ENCODE peak calls at places on chromosome 10, in five cellular contexts. T is dorsolateral prefrontal cortex; P is heart left ventricle; H is fibroblast of lung; I is CD4-positive, alpha-beta T cell. J is an unnamed sample.

GRCh38 chr10:47261121-47261520 is 38.9 kb upstream of the GDF10 start:
- DNase-seq in T (no peak), P (no peak), H (no peak), I (peak), J (no peak)

GRCh38 chr10:130341325-130341724 is 205.1 kb downstream of the GLRX3 start:
- DNase-seq in T (no peak), P (no peak), H (no peak), I (no peak), J (no peak)

GRCh38 chr10:30850776-30851175 is 180.9 kb downstream of the ZNF438 start:
- DNase-seq in T (no peak), P (no peak), H (no peak), I (no peak), J (no peak)

GRCh38 chr10:73209705-73210104 is 37.4 kb downstream of the DNAJC9 start:
- DNase-seq in T (no peak), P (no peak), H (peak), I (no peak), J (no peak)

GRCh38 chr10:117345143-117345542 is 30.1 kb downstream of the PDZD8 start:
- DNase-seq in T (no peak), P (no peak), H (peak), I (no peak), J (no peak)

GRCh38 chr10:14500172-14500765 is 169.5 kb upstream of the FRMD4A start:
- DNase-seq in T (no peak), P (no peak), H (no peak), I (no peak), J (no peak)

GRCh38 chr10:60299961-60300883 is 89.5 kb downstream of the ANK3 start:
- DNase-seq in T (no peak), P (peak), H (no peak), I (no peak), J (no peak)

GRCh38 chr10:5524721-5525531 is at the start of gene CALML3:
- DNase-seq in T (no peak), P (no peak), H (no peak), I (no peak), J (no peak)

GRCh38 chr10:74640134-74640533 is 186.3 kb upstream of the KAT6B start:
- DNase-seq in T (no peak), P (no peak), H (peak), I (no peak), J (no peak)

GRCh38 chr10:59625842-59626522 is 83.7 kb downstream of the SLC16A9 start:
- DNase-seq in T (peak), P (peak), H (peak), I (peak), J (peak)

GRCh38 chr10:69439350-69439739 is 11.9 kb upstream of the TSPAN15 start:
- DNase-seq in T (peak), P (no peak), H (no peak), I (no peak), J (no peak)

GRCh38 chr10:33661580-33662269 is 327.3 kb upstream of the NRP1 start:
- DNase-seq in T (peak), P (peak), H (no peak), I (no peak), J (no peak)

GRCh38 chr10:2990764-2991163 is 76.6 kb upstream of the PFKP start:
- DNase-seq in T (no peak), P (no peak), H (no peak), I (no peak), J (no peak)

GRCh38 chr10:14782691-14783363 is 8.1 kb upstream of the FAM107B start:
- DNase-seq in T (no peak), P (no peak), H (no peak), I (no peak), J (no peak)

GRCh38 chr10:29127731-29128130 is 161.1 kb upstream of the LYZL1 start:
- DNase-seq in T (no peak), P (no peak), H (no peak), I (no peak), J (no peak)

GRCh38 chr10:98361131-98361633 is 53.8 kb downstream of the PYROXD2 start:
- DNase-seq in T (peak), P (peak), H (peak), I (no peak), J (no peak)

GRCh38 chr10:51950371-51950995 is 251.1 kb upstream of the CSTF2T start:
- DNase-seq in T (no peak), P (no peak), H (no peak), I (no peak), J (no peak)

GRCh38 chr10:35466170-35466569 is 129.9 kb downstream of the CCNY start:
- DNase-seq in T (no peak), P (no peak), H (no peak), I (no peak), J (no peak)

GRCh38 chr10:36450385-36450784 is 675.0 kb upstream of the ANKRD30A start:
- DNase-seq in T (no peak), P (peak), H (peak), I (no peak), J (no peak)

GRCh38 chr10:61890430-61890829 is 11.1 kb upstream of the ARID5B start:
- DNase-seq in T (no peak), P (no peak), H (no peak), I (no peak), J (no peak)

GRCh38 chr10:91541481-91541880 is 91.4 kb downstream of the PPP1R3C start:
- DNase-seq in T (no peak), P (no peak), H (peak), I (no peak), J (no peak)

GRCh38 chr10:63241898-63242297 is 108.8 kb downstream of the NRBF2 start:
- DNase-seq in T (no peak), P (no peak), H (no peak), I (no peak), J (no peak)

GRCh38 chr10:11913184-11913641 is 90.1 kb downstream of the PROSER2 start:
- DNase-seq in T (no peak), P (no peak), H (no peak), I (no peak), J (no peak)

GRCh38 chr10:125116652-125117310 is 43.6 kb downstream of the CTBP2 start:
- DNase-seq in T (no peak), P (no peak), H (no peak), I (no peak), J (no peak)

GRCh38 chr10:106863549-106863948 is 301.0 kb downstream of the SORCS1 start:
- DNase-seq in T (no peak), P (no peak), H (no peak), I (no peak), J (no peak)

GRCh38 chr10:100826983-100827818 is 81.8 kb downstream of the PAX2 start:
- DNase-seq in T (peak), P (no peak), H (no peak), I (peak), J (peak)

GRCh38 chr10:44398747-44399477 is 14.0 kb upstream of the CXCL12 start:
- DNase-seq in T (no peak), P (no peak), H (no peak), I (no peak), J (no peak)

GRCh38 chr10:96413151-96413787 is 54.5 kb upstream of the OPALIN start:
- DNase-seq in T (peak), P (peak), H (no peak), I (no peak), J (no peak)
- TF ChIP-seq CTCF in T (no peak), P (peak), H (no peak), I (no peak), J (no peak)

DNA sequence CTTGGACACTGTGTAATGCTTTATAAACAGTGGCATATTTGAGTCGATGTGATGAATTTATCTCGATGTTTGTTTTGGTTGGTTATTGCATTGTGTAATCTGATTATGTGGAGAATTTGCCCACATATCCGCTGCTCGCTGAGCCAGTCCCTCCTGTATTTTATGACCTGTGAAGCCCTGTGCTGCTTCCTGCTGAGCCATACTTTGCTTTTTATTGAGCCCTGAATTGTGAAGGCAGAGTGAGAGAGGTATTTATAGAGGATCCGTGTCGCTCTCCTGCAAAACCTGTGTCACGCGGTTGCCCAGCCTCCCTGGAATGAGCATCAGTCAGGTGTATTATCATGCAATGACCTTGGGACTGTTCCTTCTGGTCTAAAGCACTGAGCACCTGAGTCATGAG is 253.7 kb downstream of the ARHGAP21 start:
- DNase-seq in T (no peak), P (no peak), H (peak), I (no peak), J (no peak)
- TF ChIP-seq CTCF in T (no peak), P (no peak), H (no peak), I (no peak), J (no peak)

DNA sequence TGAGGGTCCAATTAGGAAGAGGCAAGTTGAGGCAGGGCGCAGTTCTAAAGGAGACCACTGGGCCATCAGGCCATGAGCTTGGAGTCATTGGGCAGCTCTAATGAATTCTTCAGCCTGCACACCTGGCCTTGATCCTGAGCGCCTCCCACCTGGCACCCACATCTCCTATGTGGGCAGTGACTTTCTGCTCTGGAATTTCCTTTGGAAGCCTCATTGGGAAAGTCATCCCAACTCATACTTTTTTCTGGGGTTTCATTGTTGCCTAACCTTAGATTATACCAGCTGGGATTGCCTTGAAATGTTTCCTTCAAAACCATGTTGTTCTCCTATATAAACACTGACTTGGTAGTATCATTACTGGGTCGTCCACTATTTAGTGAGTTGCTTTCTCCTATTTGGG is 54.1 kb downstream of the PLPP4 start:
- DNase-seq in T (no peak), P (no peak), H (no peak), I (no peak), J (no peak)
- TF ChIP-seq CTCF in T (no peak), P (no peak), H (no peak), I (no peak), J (no peak)

GRCh38 chr10:132184816-132185593 is 1.7 kb upstream of the DPYSL4 start:
- DNase-seq in T (no peak), P (no peak), H (no peak), I (no peak), J (no peak)
- TF ChIP-seq CTCF in T (no peak), P (no peak), H (no peak), I (no peak), J (no peak)

DNA sequence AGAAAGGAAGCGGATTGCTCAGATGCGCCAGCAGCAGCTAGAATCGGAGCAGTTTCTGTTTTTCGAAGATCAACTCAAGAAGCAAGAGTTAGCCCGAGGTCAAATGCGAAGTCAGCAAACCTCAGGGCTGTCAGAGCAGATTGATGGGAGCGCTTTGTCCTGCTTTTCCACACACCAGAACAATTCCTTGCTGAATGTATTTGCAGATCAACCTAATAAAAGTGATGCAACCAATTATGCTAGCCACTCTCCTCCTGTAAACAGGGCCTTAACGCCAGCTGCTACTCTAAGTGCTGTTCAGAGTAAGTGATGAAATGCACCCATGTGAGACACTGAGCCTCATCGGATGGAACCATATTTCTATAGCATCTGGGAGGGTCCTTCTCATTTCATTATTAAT is 33.1 kb downstream of the STAMBPL1 start:
- DNase-seq in T (no peak), P (no peak), H (peak), I (no peak), J (no peak)
- TF ChIP-seq CTCF in T (no peak), P (no peak), H (no peak), I (no peak), J (no peak)

GRCh38 chr10:49377256-49377655 is 18.6 kb downstream of the DRGX start:
- DNase-seq in T (no peak), P (no peak), H (no peak), I (no peak), J (no peak)

GRCh38 chr10:49381111-49381900 is 14.6 kb downstream of the DRGX start:
- DNase-seq in T (no peak), P (no peak), H (no peak), I (no peak), J (no peak)

GRCh38 chr10:49382826-49383225 is 13.1 kb downstream of the DRGX start:
- DNase-seq in T (no peak), P (no peak), H (no peak), I (no peak), J (no peak)

GRCh38 chr10:49382226-49382625 is 13.7 kb downstream of the DRGX start:
- DNase-seq in T (no peak), P (no peak), H (no peak), I (no peak), J (no peak)

DNA sequence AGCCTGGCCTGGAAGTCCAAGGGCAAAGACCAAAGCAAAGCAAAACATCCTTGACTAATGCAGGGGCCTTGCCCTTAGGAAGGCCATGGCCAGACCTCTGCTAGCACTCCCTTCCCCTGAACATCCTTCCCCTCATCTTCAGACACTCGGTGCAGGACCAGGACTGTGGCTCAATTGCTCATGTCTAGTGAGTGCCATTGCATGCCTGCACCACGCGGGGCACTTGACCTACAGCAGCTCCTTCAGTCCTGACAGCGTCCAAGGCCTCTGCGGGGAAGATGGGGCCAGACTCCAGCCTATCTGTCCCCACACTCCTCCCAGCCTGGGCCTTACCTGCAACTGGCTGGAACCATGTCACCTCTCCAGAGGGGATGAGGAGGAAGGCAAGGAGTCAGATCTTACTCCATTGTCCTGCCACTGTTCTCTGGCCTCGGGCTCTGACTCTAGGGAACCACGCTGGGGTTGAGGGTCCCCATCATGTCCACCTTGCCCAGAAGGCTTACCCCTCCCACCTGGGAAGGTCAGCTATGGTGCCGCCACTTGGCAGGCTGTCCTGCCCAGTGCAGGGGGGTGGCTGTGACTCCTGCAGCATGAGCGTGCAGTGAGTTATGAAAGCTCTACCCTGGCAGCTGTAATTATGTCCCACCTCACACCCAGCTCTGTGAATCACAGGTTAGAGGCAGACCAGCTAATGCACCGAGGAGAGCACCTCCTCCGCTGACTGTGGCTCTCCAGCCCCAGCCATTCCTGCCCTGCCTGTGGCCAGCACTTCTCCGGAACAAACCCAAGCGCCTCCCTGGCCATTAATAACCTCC is 16.1 kb downstream of the DRGX start:
- DNase-seq in T (no peak), P (no peak), H (no peak), I (no peak), J (no peak)
- TF ChIP-seq CTCF in T (no peak), P (peak), H (no peak), I (no peak), J (peak)